ENCODE peak calls at places on chromosome 14, in eight cellular contexts. Z is islet precursor cell; I is endodermal cell; C is amygdala; K is NCI-H774; R is D341Med; L is activated naive CD4-positive, alpha-beta T cell treated with anti-CD3 and anti-CD28 coated beads for 36 hours; X is RWPE1. P is an unnamed sample.

GRCh38 chr14:39430762-39431415 is 1.3 kb downstream of the FBXO33 start:
- DNase-seq in C (no peak), I (peak; percentile 44), X (peak; percentile 5), L (peak; percentile 56), K (no peak), R (no peak), Z (peak; percentile 53), P (no peak)

GRCh38 chr14:29462271-29462670 is 465.4 kb downstream of the PRKD1 start:
- DNase-seq in R (no peak), Z (no peak), L (no peak), I (no peak), X (no peak), K (no peak), C (no peak), P (no peak)

GRCh38 chr14:76917759-76918175 is 91.6 kb downstream of the LRRC74A start:
- DNase-seq in Z (no peak), L (no peak), K (no peak), I (peak; percentile 65), C (no peak), R (no peak), X (no peak), P (no peak)

GRCh38 chr14:65560340-65561027 is 148.0 kb downstream of the FUT8 start:
- DNase-seq in X (no peak), L (no peak), Z (no peak), K (no peak), I (no peak), C (no peak), R (no peak), P (no peak)

GRCh38 chr14:81406863-81407262 is 6.7 kb upstream of the STON2 start:
- DNase-seq in K (no peak), C (no peak), I (no peak), Z (no peak), R (no peak), L (no peak), X (no peak), P (no peak)

GRCh38 chr14:64701660-64702059 is 2.6 kb upstream of the PLEKHG3 start:
- DNase-seq in I (peak; percentile 72), Z (peak; percentile 57), C (no peak), R (no peak), L (peak; percentile 1), K (no peak), X (no peak), P (no peak)

GRCh38 chr14:74913986-74914573 is 9.0 kb downstream of the RPS6KL1 start:
- DNase-seq in I (peak; percentile 84), C (peak; percentile 32), K (no peak), Z (peak; percentile 84), X (peak; percentile 73), L (peak; percentile 38), R (peak; percentile 72), P (no peak)

GRCh38 chr14:100628225-100628624 is 41.0 kb upstream of the BEGAIN start:
- DNase-seq in Z (peak; percentile 32), C (no peak), I (no peak), L (no peak), K (no peak), R (no peak), X (no peak), P (no peak)

GRCh38 chr14:105529506-105530445 is 3.4 kb downstream of the TMEM121 start:
- DNase-seq in Z (no peak), X (no peak), R (peak; percentile 41), K (no peak), I (no peak), L (peak; percentile 56), C (no peak), P (no peak)

GRCh38 chr14:69260246-69260978 is 454 bp downstream of the GALNT16 start:
- DNase-seq in I (peak; percentile 88), X (peak; percentile 7), Z (peak; percentile 72), R (peak; percentile 72), L (peak; percentile 22), C (no peak), K (no peak), P (no peak)

GRCh38 chr14:102993523-102993922 is 63.8 kb downstream of the CDC42BPB start:
- DNase-seq in L (no peak), I (no peak), Z (no peak), X (peak; percentile 88), C (no peak), R (no peak), K (no peak), P (no peak)

GRCh38 chr14:95464524-95464923 is 51.9 kb downstream of the SYNE3 start:
- DNase-seq in C (no peak), X (no peak), R (no peak), K (no peak), L (peak; percentile 52), I (no peak), Z (no peak), P (no peak)

GRCh38 chr14:96745500-96746051 is 51.6 kb upstream of the VRK1 start:
- DNase-seq in I (no peak), R (no peak), K (no peak), L (no peak), Z (peak; percentile 49), X (peak; percentile 20), C (no peak), P (no peak)

GRCh38 chr14:104293851-104294627 is 155.7 kb downstream of the KIF26A start:
- DNase-seq in I (peak; percentile 72), C (no peak), L (no peak), Z (peak; percentile 59), K (no peak), X (no peak), R (no peak), P (no peak)

GRCh38 chr14:104420990-104421389 is 158.6 kb upstream of the C14orf180 start:
- DNase-seq in R (no peak), K (no peak), Z (peak; percentile 36), L (no peak), X (no peak), C (no peak), I (peak; percentile 27), P (no peak)

GRCh38 chr14:76430017-76430416 is 54.1 kb downstream of the ESRRB start:
- DNase-seq in X (no peak), Z (no peak), L (no peak), I (no peak), C (no peak), K (no peak), R (no peak), P (no peak)

GRCh38 chr14:57823015-57823660 is 42.8 kb downstream of the SLC35F4 start:
- DNase-seq in I (no peak), L (no peak), C (no peak), X (peak; percentile 8), R (no peak), Z (no peak), K (no peak), P (no peak)

GRCh38 chr14:101076451-101077220 is 173.1 kb upstream of the RTL1 start:
- DNase-seq in K (no peak), L (no peak), R (peak; percentile 32), C (no peak), I (peak; percentile 53), X (no peak), Z (peak; percentile 36), P (no peak)

GRCh38 chr14:28243600-28243999 is 523.0 kb upstream of the FOXG1 start:
- DNase-seq in L (no peak), C (no peak), X (peak; percentile 3), Z (no peak), I (no peak), R (no peak), K (no peak), P (no peak)

GRCh38 chr14:32561520-32561919 is 232.4 kb downstream of the AKAP6 start:
- DNase-seq in I (no peak), C (no peak), L (no peak), R (no peak), X (no peak), Z (peak; percentile 93), K (no peak), P (no peak)